ENCODE peak calls at places on chromosomes 11 and 22, in six cellular contexts. One of them, this sample, is unnamed.

GRCh38 chr11:96063053-96063452 is 139.1 kb upstream of the MTMR2 start:
- DNase-seq in IMR-90: no peak
- DNase-seq in mesenchymal stem cell: no peak
- DNase-seq in mesendoderm: no peak
- DNase-seq in H1: no peak
- DNase-seq in H9: no peak
- DNase-seq in this sample: no peak

GRCh38 chr11:34633990-34634725 is 13.3 kb downstream of the EHF start:
- DNase-seq in IMR-90: peak; percentile 51
- DNase-seq in mesenchymal stem cell: no peak
- DNase-seq in mesendoderm: no peak
- DNase-seq in H1: no peak
- DNase-seq in H9: no peak
- DNase-seq in this sample: no peak

GRCh38 chr11:95576149-95576851 is 213.3 kb downstream of the FAM76B start:
- DNase-seq in IMR-90: no peak
- DNase-seq in mesenchymal stem cell: no peak
- DNase-seq in mesendoderm: no peak
- DNase-seq in H1: no peak
- DNase-seq in H9: no peak
- DNase-seq in this sample: no peak

GRCh38 chr11:10385696-10386095 is 69.4 kb upstream of the AMPD3 start:
- DNase-seq in IMR-90: peak; percentile 49
- DNase-seq in mesenchymal stem cell: no peak
- DNase-seq in mesendoderm: no peak
- DNase-seq in H1: no peak
- DNase-seq in H9: no peak
- DNase-seq in this sample: no peak

GRCh38 chr11:37948258-37948657 is 1350.2 kb upstream of the RAG2 start:
- DNase-seq in IMR-90: no peak
- DNase-seq in mesenchymal stem cell: no peak
- DNase-seq in mesendoderm: no peak
- DNase-seq in H1: no peak
- DNase-seq in H9: no peak
- DNase-seq in this sample: no peak

GRCh38 chr11:129143335-129143734 is 48.8 kb downstream of the ARHGAP32 start:
- DNase-seq in IMR-90: peak; percentile 99
- DNase-seq in mesenchymal stem cell: peak; percentile 99
- DNase-seq in mesendoderm: peak; percentile 40
- DNase-seq in H1: peak; percentile 17
- DNase-seq in H9: no peak
- DNase-seq in this sample: peak; percentile 1

GRCh38 chr11:1752907-1753425 is 2.6 kb upstream of the IFITM10 start:
- DNase-seq in IMR-90: no peak
- DNase-seq in mesenchymal stem cell: no peak
- DNase-seq in mesendoderm: no peak
- DNase-seq in H1: no peak
- DNase-seq in H9: no peak
- DNase-seq in this sample: no peak

GRCh38 chr11:11845066-11845465 is 3.3 kb downstream of the USP47 start:
- DNase-seq in IMR-90: no peak
- DNase-seq in mesenchymal stem cell: no peak
- DNase-seq in mesendoderm: peak; percentile 56
- DNase-seq in H1: no peak
- DNase-seq in H9: no peak
- DNase-seq in this sample: no peak

GRCh38 chr22:20881231-20881630 is 22.4 kb downstream of the SNAP29 start:
- DNase-seq in IMR-90: peak; percentile 19
- DNase-seq in mesenchymal stem cell: no peak
- DNase-seq in mesendoderm: no peak
- DNase-seq in H1: no peak
- DNase-seq in H9: no peak
- DNase-seq in this sample: no peak

GRCh38 chr11:128057786-128058395 is 529.5 kb downstream of the ETS1 start:
- DNase-seq in IMR-90: no peak
- DNase-seq in mesenchymal stem cell: no peak
- DNase-seq in mesendoderm: no peak
- DNase-seq in H1: no peak
- DNase-seq in H9: no peak
- DNase-seq in this sample: no peak

GRCh38 chr11:68256331-68256741 is 15.4 kb downstream of the C11orf24 start:
- DNase-seq in IMR-90: peak; percentile 45
- DNase-seq in mesenchymal stem cell: peak; percentile 57
- DNase-seq in mesendoderm: no peak
- DNase-seq in H1: no peak
- DNase-seq in H9: no peak
- DNase-seq in this sample: no peak

GRCh38 chr22:36725366-36726006 is 21.9 kb upstream of the CACNG2 start:
- DNase-seq in IMR-90: no peak
- DNase-seq in mesenchymal stem cell: no peak
- DNase-seq in mesendoderm: no peak
- DNase-seq in H1: no peak
- DNase-seq in H9: no peak
- DNase-seq in this sample: no peak

GRCh38 chr11:63858628-63859550 is 20.0 kb downstream of the MARK2 start:
- DNase-seq in IMR-90: peak; percentile 90
- DNase-seq in mesenchymal stem cell: peak; percentile 90
- DNase-seq in mesendoderm: no peak
- DNase-seq in H1: no peak
- DNase-seq in H9: no peak
- DNase-seq in this sample: no peak

GRCh38 chr11:63868399-63869064 is 29.6 kb downstream of the MARK2 start:
- DNase-seq in IMR-90: no peak
- DNase-seq in mesenchymal stem cell: no peak
- DNase-seq in mesendoderm: peak; percentile 55
- DNase-seq in H1: no peak
- DNase-seq in H9: no peak
- DNase-seq in this sample: no peak

GRCh38 chr11:63867511-63867910 is 28.6 kb downstream of the MARK2 start:
- DNase-seq in IMR-90: no peak
- DNase-seq in mesenchymal stem cell: no peak
- DNase-seq in mesendoderm: no peak
- DNase-seq in H1: no peak
- DNase-seq in H9: no peak
- DNase-seq in this sample: no peak

GRCh38 chr11:63866211-63866610 is 27.3 kb downstream of the MARK2 start:
- DNase-seq in IMR-90: peak; percentile 61
- DNase-seq in mesenchymal stem cell: peak; percentile 76
- DNase-seq in mesendoderm: no peak
- DNase-seq in H1: no peak
- DNase-seq in H9: no peak
- DNase-seq in this sample: no peak

GRCh38 chr11:63862923-63863322 is 24.0 kb downstream of the MARK2 start:
- DNase-seq in IMR-90: no peak
- DNase-seq in mesenchymal stem cell: peak; percentile 56
- DNase-seq in mesendoderm: no peak
- DNase-seq in H1: no peak
- DNase-seq in H9: no peak
- DNase-seq in this sample: no peak
- H2BK15ac ChIP-seq in IMR-90: no peak overlapping the region
- H2BK15ac ChIP-seq in mesenchymal stem cell: no peak overlapping the region
- H2BK15ac ChIP-seq in mesendoderm: no peak overlapping the region
- H2BK15ac ChIP-seq in H1: no peak overlapping the region
- H2BK15ac ChIP-seq in H9: no peak overlapping the region
- H2BK15ac ChIP-seq in this sample: no peak overlapping the region

DNA sequence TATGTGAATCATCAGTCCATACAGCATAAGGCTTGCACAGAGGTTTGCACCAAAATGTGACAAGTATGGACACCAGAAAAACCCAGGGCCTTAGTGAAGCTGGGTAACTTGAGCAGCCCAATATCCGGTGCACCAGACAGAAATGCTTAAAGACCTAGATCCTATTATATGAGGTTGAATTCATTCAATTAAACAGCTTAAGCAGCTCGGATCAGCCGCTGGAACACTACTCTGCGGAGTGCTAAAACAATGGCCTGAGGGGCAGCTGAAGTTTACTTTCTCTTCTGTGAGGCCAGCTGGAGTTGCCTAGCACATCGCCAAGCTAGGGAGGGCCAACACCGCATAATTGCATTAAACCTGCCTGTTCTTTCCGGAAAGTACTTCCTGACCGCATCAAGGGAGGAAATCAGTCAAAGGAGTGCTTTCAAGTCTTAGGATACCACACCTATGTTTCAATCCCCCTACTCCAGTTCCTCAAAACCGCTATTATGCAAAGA is 17.0 kb upstream of the FAM181B start:
- DNase-seq in IMR-90: no peak
- DNase-seq in mesenchymal stem cell: no peak
- DNase-seq in mesendoderm: peak; percentile 88
- DNase-seq in H1: no peak
- DNase-seq in H9: peak; percentile 33
- DNase-seq in this sample: peak; percentile 65
- H3K18ac ChIP-seq in IMR-90: no peak overlapping the region
- H3K18ac ChIP-seq in mesenchymal stem cell: no peak overlapping the region
- H3K18ac ChIP-seq in mesendoderm: no peak overlapping the region
- H3K18ac ChIP-seq in H1: no peak overlapping the region
- H3K18ac ChIP-seq in H9: no peak overlapping the region
- H3K18ac ChIP-seq in this sample: no peak overlapping the region

GRCh38 chr22:42180349-42180842 is 49.8 kb upstream of the CYP2D6 start:
- DNase-seq in IMR-90: peak; percentile 34
- DNase-seq in mesenchymal stem cell: no peak
- DNase-seq in mesendoderm: no peak
- DNase-seq in H1: no peak
- DNase-seq in H9: no peak
- DNase-seq in this sample: no peak

GRCh38 chr22:42179616-42180015 is 49.0 kb upstream of the CYP2D6 start:
- DNase-seq in IMR-90: peak; percentile 88
- DNase-seq in mesenchymal stem cell: peak; percentile 51
- DNase-seq in mesendoderm: no peak
- DNase-seq in H1: no peak
- DNase-seq in H9: no peak
- DNase-seq in this sample: no peak

GRCh38 chr22:42177891-42178336 is 47.3 kb upstream of the CYP2D6 start:
- DNase-seq in IMR-90: no peak
- DNase-seq in mesenchymal stem cell: no peak
- DNase-seq in mesendoderm: peak; percentile 28
- DNase-seq in H1: no peak
- DNase-seq in H9: no peak
- DNase-seq in this sample: no peak

GRCh38 chr22:42176271-42176670 is 45.7 kb upstream of the CYP2D6 start:
- DNase-seq in IMR-90: no peak
- DNase-seq in mesenchymal stem cell: no peak
- DNase-seq in mesendoderm: no peak
- DNase-seq in H1: no peak
- DNase-seq in H9: no peak
- DNase-seq in this sample: no peak

GRCh38 chr22:42178910-42179495 is 48.4 kb upstream of the CYP2D6 start:
- DNase-seq in IMR-90: no peak
- DNase-seq in mesenchymal stem cell: no peak
- DNase-seq in mesendoderm: no peak
- DNase-seq in H1: no peak
- DNase-seq in H9: no peak
- DNase-seq in this sample: no peak
- H2BK15ac ChIP-seq in IMR-90: no peak overlapping the region
- H2BK15ac ChIP-seq in mesenchymal stem cell: no peak overlapping the region
- H2BK15ac ChIP-seq in mesendoderm: no peak overlapping the region
- H2BK15ac ChIP-seq in H1: no peak overlapping the region
- H2BK15ac ChIP-seq in H9: no peak overlapping the region
- H2BK15ac ChIP-seq in this sample: no peak overlapping the region

GRCh38 chr11:71179877-71180276 is 72.5 kb downstream of the SHANK2 start:
- DNase-seq in IMR-90: no peak
- DNase-seq in mesenchymal stem cell: no peak
- DNase-seq in mesendoderm: peak; percentile 53
- DNase-seq in H1: no peak
- DNase-seq in H9: peak; percentile 15
- DNase-seq in this sample: no peak

GRCh38 chr11:71182791-71183556 is 69.4 kb downstream of the SHANK2 start:
- DNase-seq in IMR-90: no peak
- DNase-seq in mesenchymal stem cell: no peak
- DNase-seq in mesendoderm: no peak
- DNase-seq in H1: no peak
- DNase-seq in H9: peak; percentile 15
- DNase-seq in this sample: no peak

GRCh38 chr11:71181566-71181965 is 70.8 kb downstream of the SHANK2 start:
- DNase-seq in IMR-90: no peak
- DNase-seq in mesenchymal stem cell: no peak
- DNase-seq in mesendoderm: no peak
- DNase-seq in H1: no peak
- DNase-seq in H9: peak; percentile 36
- DNase-seq in this sample: no peak

GRCh38 chr11:71178076-71178475 is 74.3 kb downstream of the SHANK2 start:
- DNase-seq in IMR-90: no peak
- DNase-seq in mesenchymal stem cell: peak; percentile 18
- DNase-seq in mesendoderm: no peak
- DNase-seq in H1: no peak
- DNase-seq in H9: no peak
- DNase-seq in this sample: no peak

GRCh38 chr11:71180694-71181466 is 71.5 kb downstream of the SHANK2 start:
- DNase-seq in IMR-90: no peak
- DNase-seq in mesenchymal stem cell: no peak
- DNase-seq in mesendoderm: no peak
- DNase-seq in H1: no peak
- DNase-seq in H9: peak; percentile 18
- DNase-seq in this sample: no peak
- H3K18ac ChIP-seq in IMR-90: no peak overlapping the region
- H3K18ac ChIP-seq in mesenchymal stem cell: no peak overlapping the region
- H3K18ac ChIP-seq in mesendoderm: no peak overlapping the region
- H3K18ac ChIP-seq in H1: no peak overlapping the region
- H3K18ac ChIP-seq in H9: no peak overlapping the region
- H3K18ac ChIP-seq in this sample: no peak overlapping the region

This sample was measured in neuronal stem cell.